ENCODE peak calls at places on chromosome 20, in eight cellular contexts. One of them, this sample, is unnamed.

GRCh38 chr20:23272176-23273029 is 78.2 kb upstream of the NXT1 start:
- DNase-seq in transverse colon: no peak
- DNase-seq in esophagus muscularis mucosa: no peak
- DNase-seq in GM12878: no peak
- DNase-seq in sigmoid colon: no peak
- DNase-seq in stomach: no peak
- DNase-seq in suprapubic skin: no peak
- DNase-seq in HepG2: no peak
- DNase-seq in this sample: no peak

GRCh38 chr20:24783631-24784492 is 165.2 kb upstream of the CST7 start:
- DNase-seq in transverse colon: peak
- DNase-seq in esophagus muscularis mucosa: no peak
- DNase-seq in GM12878: peak
- DNase-seq in sigmoid colon: peak
- DNase-seq in stomach: peak
- DNase-seq in suprapubic skin: peak
- DNase-seq in HepG2: peak
- DNase-seq in this sample: no peak

GRCh38 chr20:641516-641913 is 11.5 kb downstream of the SRXN1 start:
- DNase-seq in transverse colon: no peak
- DNase-seq in esophagus muscularis mucosa: no peak
- DNase-seq in GM12878: no peak
- DNase-seq in sigmoid colon: no peak
- DNase-seq in stomach: no peak
- DNase-seq in suprapubic skin: no peak
- DNase-seq in HepG2: peak
- DNase-seq in this sample: no peak

GRCh38 chr20:53967527-53967926 is 102.9 kb downstream of the BCAS1 start:
- DNase-seq in transverse colon: no peak
- DNase-seq in esophagus muscularis mucosa: peak
- DNase-seq in GM12878: no peak
- DNase-seq in sigmoid colon: no peak
- DNase-seq in stomach: no peak
- DNase-seq in suprapubic skin: no peak
- DNase-seq in HepG2: no peak
- DNase-seq in this sample: no peak

GRCh38 chr20:55514498-55514897 is 490.8 kb downstream of the CBLN4 start:
- DNase-seq in transverse colon: no peak
- DNase-seq in esophagus muscularis mucosa: no peak
- DNase-seq in GM12878: no peak
- DNase-seq in sigmoid colon: no peak
- DNase-seq in stomach: no peak
- DNase-seq in suprapubic skin: no peak
- DNase-seq in HepG2: no peak
- DNase-seq in this sample: no peak

GRCh38 chr20:59785986-59786753 is 147.3 kb downstream of the SYCP2 start:
- DNase-seq in transverse colon: no peak
- DNase-seq in esophagus muscularis mucosa: peak
- DNase-seq in GM12878: no peak
- DNase-seq in sigmoid colon: no peak
- DNase-seq in stomach: peak
- DNase-seq in suprapubic skin: peak
- DNase-seq in HepG2: no peak
- DNase-seq in this sample: no peak

GRCh38 chr20:61436268-61436667 is 184.2 kb downstream of the CDH4 start:
- DNase-seq in transverse colon: no peak
- DNase-seq in esophagus muscularis mucosa: no peak
- DNase-seq in GM12878: no peak
- DNase-seq in sigmoid colon: no peak
- DNase-seq in stomach: no peak
- DNase-seq in suprapubic skin: no peak
- DNase-seq in HepG2: no peak
- DNase-seq in this sample: no peak

GRCh38 chr20:1301031-1301529 is 27.9 kb downstream of the SDCBP2 start:
- DNase-seq in transverse colon: no peak
- DNase-seq in esophagus muscularis mucosa: no peak
- DNase-seq in GM12878: no peak
- DNase-seq in sigmoid colon: peak
- DNase-seq in stomach: no peak
- DNase-seq in suprapubic skin: no peak
- DNase-seq in HepG2: no peak
- DNase-seq in this sample: no peak

GRCh38 chr20:17655865-17656489 is 26.1 kb downstream of the RRBP1 start:
- DNase-seq in transverse colon: no peak
- DNase-seq in esophagus muscularis mucosa: no peak
- DNase-seq in GM12878: peak
- DNase-seq in sigmoid colon: peak
- DNase-seq in stomach: no peak
- DNase-seq in suprapubic skin: peak
- DNase-seq in HepG2: no peak
- DNase-seq in this sample: no peak

GRCh38 chr20:8389381-8390368 is 257.6 kb downstream of the PLCB1 start:
- DNase-seq in transverse colon: no peak
- DNase-seq in esophagus muscularis mucosa: no peak
- DNase-seq in GM12878: no peak
- DNase-seq in sigmoid colon: no peak
- DNase-seq in stomach: no peak
- DNase-seq in suprapubic skin: no peak
- DNase-seq in HepG2: peak
- DNase-seq in this sample: no peak

DNA sequence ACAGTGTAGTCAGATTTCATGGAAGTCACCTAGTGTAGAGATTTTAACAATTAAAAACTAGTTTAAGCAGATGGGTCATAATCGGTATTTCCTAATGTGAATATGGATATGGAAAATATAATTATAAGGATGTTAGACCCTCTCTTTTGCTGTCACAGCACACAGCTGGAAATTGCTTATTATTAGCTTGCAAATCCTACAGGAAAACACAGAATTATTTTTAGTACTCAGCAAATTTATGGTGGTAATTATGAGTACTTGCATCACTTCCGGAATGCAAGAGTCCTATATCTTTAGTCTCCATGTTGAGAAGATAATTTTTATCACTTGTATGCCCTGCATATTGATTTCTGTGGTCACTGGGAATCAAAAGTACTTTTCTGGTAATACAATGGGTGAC is 993.5 kb downstream of the KIF16B start:
- DNase-seq in transverse colon: no peak
- DNase-seq in esophagus muscularis mucosa: no peak
- DNase-seq in GM12878: no peak
- DNase-seq in sigmoid colon: no peak
- DNase-seq in stomach: no peak
- DNase-seq in suprapubic skin: no peak
- DNase-seq in HepG2: no peak
- DNase-seq in this sample: no peak
- TF ChIP-seq POLR2AphosphoS5 in transverse colon: no peak
- TF ChIP-seq POLR2AphosphoS5 in esophagus muscularis mucosa: no peak
- TF ChIP-seq POLR2AphosphoS5 in GM12878: no peak
- TF ChIP-seq POLR2AphosphoS5 in sigmoid colon: no peak
- TF ChIP-seq POLR2AphosphoS5 in stomach: no peak
- TF ChIP-seq POLR2AphosphoS5 in suprapubic skin: no peak
- TF ChIP-seq POLR2AphosphoS5 in HepG2: no peak
- TF ChIP-seq POLR2AphosphoS5 in this sample: no peak

DNA sequence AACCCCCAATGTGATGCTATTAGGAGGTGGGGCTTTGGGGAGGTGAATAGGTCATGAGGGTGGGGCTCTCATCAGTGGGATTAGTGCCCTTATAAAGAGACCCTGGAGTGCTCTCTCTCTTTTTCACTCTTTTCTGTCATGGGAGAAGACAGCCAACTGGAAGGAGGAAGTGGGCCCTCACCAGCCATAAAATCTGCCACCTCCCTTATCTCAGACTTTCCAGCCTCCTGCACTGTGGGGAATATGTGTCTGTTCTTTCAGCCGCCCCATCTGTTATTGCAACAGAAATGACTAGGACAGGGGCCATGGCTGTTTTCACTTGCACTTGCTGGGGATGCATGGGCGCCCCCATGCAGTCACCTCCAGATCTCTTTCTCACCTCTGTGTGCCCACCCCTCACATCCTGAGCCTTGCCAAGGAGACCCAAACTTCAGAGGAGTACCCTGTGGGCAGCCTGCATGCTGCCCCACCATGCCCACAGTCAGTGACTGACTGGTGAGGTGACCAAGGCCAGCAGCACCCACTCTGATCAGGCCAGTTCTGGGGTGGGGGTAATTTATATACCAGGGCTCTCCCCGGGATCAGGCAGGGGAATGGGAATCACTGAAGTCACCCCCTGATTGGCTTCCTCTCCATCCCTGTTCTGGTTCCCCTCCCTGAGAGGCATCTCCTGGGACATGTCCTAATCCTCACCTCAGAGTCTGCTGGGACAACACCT is 118.4 kb downstream of the ANKRD60 start:
- DNase-seq in transverse colon: no peak
- DNase-seq in esophagus muscularis mucosa: peak
- DNase-seq in GM12878: no peak
- DNase-seq in sigmoid colon: no peak
- DNase-seq in stomach: no peak
- DNase-seq in suprapubic skin: peak
- DNase-seq in HepG2: no peak
- DNase-seq in this sample: no peak
- TF ChIP-seq EP300 in transverse colon: no peak
- TF ChIP-seq EP300 in esophagus muscularis mucosa: no peak
- TF ChIP-seq EP300 in GM12878: no peak
- TF ChIP-seq EP300 in sigmoid colon: no peak
- TF ChIP-seq EP300 in stomach: no peak
- TF ChIP-seq EP300 in suprapubic skin: no peak
- TF ChIP-seq EP300 in HepG2: no peak
- TF ChIP-seq EP300 in this sample: no peak

DNA sequence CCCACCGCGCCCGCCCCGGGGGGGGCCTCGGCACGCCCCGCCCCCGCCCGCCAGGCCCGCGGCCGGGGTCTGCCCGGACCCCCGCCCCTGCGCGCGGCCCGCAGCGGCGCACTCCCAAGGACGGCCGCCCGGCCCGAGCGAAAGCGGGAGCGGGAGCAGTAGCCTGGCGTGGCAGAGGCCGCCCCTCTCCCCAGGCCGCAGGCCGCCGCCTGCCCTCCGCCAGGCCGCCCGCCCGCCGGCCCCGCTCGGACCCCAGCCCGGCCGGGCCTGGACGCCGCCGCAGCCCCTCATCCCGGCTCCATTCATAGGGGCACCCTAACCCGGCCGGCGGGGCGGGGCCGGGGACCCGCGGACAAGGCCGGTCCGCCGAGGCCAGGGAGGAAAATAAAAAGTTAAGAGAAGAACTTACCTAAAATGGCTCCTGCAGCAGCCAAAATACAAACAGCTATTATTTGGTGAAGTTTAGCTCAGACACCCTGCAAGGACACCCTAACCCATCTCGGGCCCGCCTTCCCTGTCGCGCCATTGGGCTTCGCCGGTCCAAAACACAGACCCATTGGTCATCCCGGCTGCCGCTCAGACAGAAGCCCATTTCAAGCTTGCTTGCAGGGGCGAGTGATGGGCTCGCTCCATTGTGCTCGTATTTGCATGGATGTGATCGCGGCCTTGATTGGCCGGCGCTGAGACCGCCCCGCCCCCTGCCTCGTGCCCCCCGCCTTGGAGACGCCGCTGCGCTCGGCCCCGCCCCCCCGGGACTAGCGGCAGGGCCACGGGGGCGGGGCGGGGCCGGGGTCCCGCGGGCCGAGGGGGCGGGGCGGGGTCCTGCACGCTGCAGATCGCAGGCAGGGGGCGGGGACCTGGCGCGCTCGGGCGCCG is at the start of gene CHD6:
- DNase-seq in transverse colon: peak
- DNase-seq in esophagus muscularis mucosa: peak
- DNase-seq in GM12878: peak
- DNase-seq in sigmoid colon: peak
- DNase-seq in stomach: peak
- DNase-seq in suprapubic skin: peak
- DNase-seq in HepG2: peak
- DNase-seq in this sample: peak
- TF ChIP-seq POLR2A in transverse colon: peak
- TF ChIP-seq POLR2A in esophagus muscularis mucosa: no peak
- TF ChIP-seq POLR2A in GM12878: no peak
- TF ChIP-seq POLR2A in sigmoid colon: no peak
- TF ChIP-seq POLR2A in stomach: no peak
- TF ChIP-seq POLR2A in suprapubic skin: peak
- TF ChIP-seq POLR2A in HepG2: peak
- TF ChIP-seq POLR2A in this sample: no peak

GRCh38 chr20:3783516-3784225 is 2.4 kb upstream of the SPEF1 start:
- DNase-seq in transverse colon: no peak
- DNase-seq in esophagus muscularis mucosa: no peak
- DNase-seq in GM12878: no peak
- DNase-seq in sigmoid colon: no peak
- DNase-seq in stomach: no peak
- DNase-seq in suprapubic skin: no peak
- DNase-seq in HepG2: no peak
- DNase-seq in this sample: no peak
- TF ChIP-seq POLR2AphosphoS5 in transverse colon: no peak
- TF ChIP-seq POLR2AphosphoS5 in esophagus muscularis mucosa: no peak
- TF ChIP-seq POLR2AphosphoS5 in GM12878: no peak
- TF ChIP-seq POLR2AphosphoS5 in sigmoid colon: no peak
- TF ChIP-seq POLR2AphosphoS5 in stomach: no peak
- TF ChIP-seq POLR2AphosphoS5 in suprapubic skin: no peak
- TF ChIP-seq POLR2AphosphoS5 in HepG2: peak
- TF ChIP-seq POLR2AphosphoS5 in this sample: no peak

DNA sequence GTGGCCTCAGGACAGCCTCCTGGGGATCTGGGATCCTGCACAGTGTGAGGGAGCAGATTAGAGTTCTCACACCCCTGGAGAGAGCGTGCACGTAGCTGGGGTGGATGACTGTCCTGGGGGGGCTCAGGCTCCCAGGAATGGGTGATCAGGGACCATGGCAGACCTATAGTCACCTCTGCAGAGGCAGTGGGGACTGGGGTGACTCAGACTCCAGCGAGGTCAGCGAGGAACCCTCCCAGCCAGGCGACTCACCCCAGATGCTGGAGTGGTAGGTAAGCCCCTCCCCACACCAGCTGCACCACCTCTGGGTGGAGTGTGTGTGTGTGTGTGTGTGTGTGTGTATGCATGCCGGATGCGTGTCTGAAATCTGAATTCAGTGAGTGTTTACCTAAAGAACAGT is 17.3 kb upstream of the GTSF1L start:
- DNase-seq in transverse colon: no peak
- DNase-seq in esophagus muscularis mucosa: no peak
- DNase-seq in GM12878: no peak
- DNase-seq in sigmoid colon: no peak
- DNase-seq in stomach: no peak
- DNase-seq in suprapubic skin: no peak
- DNase-seq in HepG2: no peak
- DNase-seq in this sample: no peak
- TF ChIP-seq EP300 in transverse colon: no peak
- TF ChIP-seq EP300 in esophagus muscularis mucosa: no peak
- TF ChIP-seq EP300 in GM12878: no peak
- TF ChIP-seq EP300 in sigmoid colon: no peak
- TF ChIP-seq EP300 in stomach: no peak
- TF ChIP-seq EP300 in suprapubic skin: no peak
- TF ChIP-seq EP300 in HepG2: no peak
- TF ChIP-seq EP300 in this sample: no peak

This sample was measured in upper lobe of left lung.